ENCODE peak calls at places on chromosomes 12 and 14, in nine cellular contexts. D, G, T, C, M, Y, L, R and F are unnamed samples.

GRCh38 chr12:75759842-75760260 is 248.4 kb upstream of the KRR1 start:
- DNase-seq in C (no peak), R (no peak), D (no peak), L (no peak), M (peak; percentile 12), T (no peak), Y (no peak), G (no peak), F (no peak)

GRCh38 chr12:62817556-62818271 is 117.2 kb downstream of the PPM1H start:
- DNase-seq in R (no peak), M (peak; percentile 68), D (no peak), G (no peak), T (no peak), Y (peak; percentile 40), L (no peak), C (no peak), F (no peak)

GRCh38 chr12:59620326-59620725 is 24.5 kb downstream of the SLC16A7 start:
- DNase-seq in M (peak; percentile 28), Y (no peak), R (no peak), G (no peak), D (no peak), T (no peak), C (no peak), L (no peak), F (no peak)

GRCh38 chr12:118404876-118405521 is 28.6 kb downstream of the SUDS3 start:
- DNase-seq in L (no peak), M (peak; percentile 77), Y (peak; percentile 52), C (peak; percentile 67), T (peak; percentile 41), D (peak; percentile 4), G (peak; percentile 44), R (peak; percentile 69), F (peak; percentile 69)

GRCh38 chr14:77985235-77985634 is 184.9 kb upstream of the NRXN3 start:
- DNase-seq in Y (no peak), G (no peak), M (no peak), L (no peak), R (no peak), D (no peak), T (no peak), C (no peak), F (no peak)

GRCh38 chr12:5243014-5243413 is 188.9 kb upstream of the NTF3 start:
- DNase-seq in L (no peak), M (no peak), D (no peak), Y (no peak), T (no peak), G (no peak), R (no peak), C (no peak), F (no peak)

GRCh38 chr12:32198555-32198954 is 91.9 kb downstream of the BICD1 start:
- DNase-seq in M (peak; percentile 58), L (no peak), R (no peak), G (no peak), Y (no peak), T (no peak), C (no peak), D (no peak), F (no peak)

GRCh38 chr14:75476274-75476995 is 45.8 kb upstream of the BATF start:
- DNase-seq in C (no peak), G (no peak), M (no peak), L (no peak), T (no peak), Y (peak; percentile 55), R (no peak), D (no peak), F (peak; percentile 22)

GRCh38 chr14:75141967-75142366 is 15.1 kb upstream of the NEK9 start:
- DNase-seq in M (peak; percentile 67), T (no peak), D (no peak), Y (no peak), G (no peak), L (no peak), C (no peak), R (no peak), F (peak; percentile 30)

GRCh38 chr14:31876741-31877140 is 200.4 kb upstream of the ARHGAP5 start:
- DNase-seq in C (no peak), D (no peak), G (no peak), T (no peak), L (no peak), M (no peak), Y (no peak), R (no peak), F (no peak)

GRCh38 chr12:113955109-113955970 is 10.8 kb downstream of the RBM19 start:
- DNase-seq in R (no peak), T (peak; percentile 73), G (no peak), C (no peak), D (no peak), M (peak; percentile 20), Y (no peak), L (no peak), F (no peak)

GRCh38 chr14:58965601-58966000 is 222.9 kb upstream of the DAAM1 start:
- DNase-seq in G (no peak), L (no peak), M (no peak), D (no peak), C (no peak), R (no peak), Y (no peak), T (no peak), F (no peak)

GRCh38 chr14:39880965-39881364 is 448.7 kb upstream of the FBXO33 start:
- DNase-seq in T (no peak), L (no peak), G (no peak), Y (no peak), C (no peak), R (no peak), D (no peak), M (no peak), F (no peak)

GRCh38 chr12:128266559-128267245 is at the start of gene TMEM132C:
- DNase-seq in D (no peak), Y (no peak), C (no peak), T (no peak), R (no peak), M (no peak), G (no peak), L (no peak), F (no peak)

GRCh38 chr14:93263416-93263815 is 56.4 kb downstream of the UBR7 start:
- DNase-seq in M (no peak), R (no peak), C (no peak), Y (no peak), L (no peak), G (no peak), T (no peak), D (no peak), F (no peak)

GRCh38 chr12:117377758-117378157 is 16.3 kb upstream of the NOS1 start:
- DNase-seq in C (no peak), Y (no peak), M (peak; percentile 13), L (no peak), R (no peak), G (no peak), D (no peak), T (no peak), F (no peak)

GRCh38 chr14:104746951-104747481 is 5.9 kb upstream of the SIVA1 start:
- DNase-seq in Y (peak; percentile 63), C (no peak), T (no peak), D (no peak), M (no peak), R (no peak), L (peak; percentile 36), G (peak; percentile 86), F (peak; percentile 52)

DNA sequence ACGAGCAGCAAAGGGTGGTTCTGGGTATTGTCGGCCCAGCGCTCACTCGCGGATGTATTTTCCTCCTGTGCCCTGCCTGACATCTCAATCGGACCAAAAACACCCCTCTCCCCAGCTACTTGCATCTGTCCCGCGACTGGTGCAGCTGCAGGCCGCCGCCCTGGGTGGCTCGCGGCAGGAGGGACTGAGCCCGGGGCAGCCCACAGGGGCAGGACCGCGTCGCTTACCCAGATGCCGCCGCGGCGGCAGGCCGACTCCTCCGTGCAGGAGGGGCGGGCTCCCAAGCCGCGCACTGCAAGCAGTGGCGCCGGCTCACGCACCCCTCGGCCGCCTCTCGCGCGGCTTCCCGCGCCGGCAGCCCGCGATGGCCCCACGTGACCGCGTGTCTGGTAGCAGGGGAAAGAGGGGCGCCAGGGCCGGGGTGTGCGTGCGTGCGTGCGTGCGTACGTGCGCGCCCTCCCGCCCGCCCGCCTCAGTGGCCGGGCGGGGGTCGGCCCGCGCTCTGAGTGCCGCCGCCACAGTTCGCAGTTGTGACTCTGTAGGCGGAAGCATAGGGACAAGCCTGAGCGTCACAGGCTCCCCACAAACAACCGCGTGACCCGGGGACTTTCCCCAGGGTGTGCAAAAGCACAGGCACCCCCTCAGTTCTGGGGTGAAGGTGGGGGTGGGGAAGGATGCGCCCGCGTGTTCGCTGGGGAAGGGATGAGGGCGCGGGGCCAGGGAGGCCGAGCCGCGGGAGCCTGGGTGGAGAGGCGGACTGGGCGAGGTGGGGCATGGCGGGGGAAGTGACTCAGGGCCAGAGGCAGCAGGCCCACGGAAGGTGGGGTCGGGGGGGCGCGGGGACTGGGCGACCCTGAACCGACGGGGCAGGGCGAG is at the start of gene ZBTB25:
- DNase-seq in M (peak; percentile 95), L (peak; percentile 83), R (peak; percentile 90), D (peak; percentile 83), Y (peak; percentile 95), G (peak; percentile 83), C (peak; percentile 98), T (peak; percentile 80), F (peak; percentile 86)
- TF ChIP-seq POLR2A in M (peak; percentile 84), L (peak; percentile 94), R (peak; percentile 90), D (peak; percentile 85), Y (no peak), G (peak; percentile 79), C (peak; percentile 86), T (peak; percentile 52), F (peak; percentile 90)

DNA sequence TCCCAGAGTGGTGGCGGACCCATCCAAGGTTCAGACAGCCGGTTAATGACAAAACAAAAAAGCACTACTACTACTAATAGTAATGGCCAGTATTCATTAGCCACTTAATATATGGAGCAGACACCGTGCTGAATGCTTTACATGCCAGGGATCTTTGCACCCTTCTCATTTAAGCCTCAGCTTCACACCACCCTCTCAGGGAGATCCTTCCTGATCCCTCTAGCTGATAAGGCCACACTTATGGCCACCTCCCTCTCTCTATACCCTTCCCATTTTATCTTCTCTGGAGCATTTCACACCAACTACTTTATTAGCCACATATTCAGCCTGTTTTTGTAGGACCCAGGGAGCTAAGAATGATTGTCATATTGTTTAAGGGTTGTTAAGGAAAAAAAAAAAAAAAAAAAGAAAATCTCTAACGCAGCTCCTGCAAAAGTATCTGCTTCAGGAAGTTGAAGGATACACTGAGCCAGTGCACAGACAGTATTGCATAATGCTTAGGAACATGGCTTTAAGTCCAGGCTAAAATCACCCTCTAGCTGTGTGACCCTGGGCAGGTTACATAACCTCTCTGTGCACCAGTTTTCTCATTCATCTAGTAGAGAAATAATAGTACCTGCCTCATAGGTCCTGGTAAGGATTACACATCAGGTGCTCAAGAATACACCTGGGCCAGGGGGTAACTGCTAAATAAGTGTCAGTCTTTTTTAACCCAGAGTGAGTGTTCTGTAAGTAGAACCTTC is 29.4 kb downstream of the NUAK1 start:
- DNase-seq in L (no peak), G (no peak), R (no peak), M (no peak), D (no peak), T (no peak), Y (no peak), C (no peak), F (no peak)
- H3K4me1 ChIP-seq in L (peaks cover 88% of the 10 kb centered on the region), G (no peaks in the 10 kb centered on the region), R (peaks cover 70% of the 10 kb centered on the region), M (peaks cover 42% of the 10 kb centered on the region), D (no peaks in the 10 kb centered on the region), T (peaks cover 93% of the 10 kb centered on the region), Y (peaks cover 80% of the 10 kb centered on the region), C (no peaks in the 10 kb centered on the region), F (peaks cover 51% of the 10 kb centered on the region)

GRCh38 chr12:29710104-29710503 is 73.6 kb downstream of the TMTC1 start:
- DNase-seq in Y (peak; percentile 67), D (no peak), T (no peak), G (no peak), R (no peak), L (no peak), C (no peak), M (no peak), F (no peak)
- H3K27ac ChIP-seq in Y (peak overlapping the region; percentile 38), D (no peak overlapping the region), T (no peak overlapping the region), G (no peak overlapping the region), R (peak overlapping the region; percentile 30), L (peak overlapping the region; percentile 31), C (no peak overlapping the region), M (no peak overlapping the region), F (no peak overlapping the region)

GRCh38 chr12:1804545-1805332 is 15.6 kb upstream of the LRTM2 start:
- DNase-seq in T (peak; percentile 93), C (peak; percentile 89), L (peak; percentile 75), M (peak; percentile 85), R (peak; percentile 93), D (peak; percentile 60), G (peak; percentile 72), Y (peak; percentile 94), F (peak; percentile 87)
- TF ChIP-seq POLR2A in T (peak; percentile 41), C (no peak), L (no peak), M (peak; percentile 67), R (no peak), D (peak; percentile 66), G (no peak), Y (no peak), F (no peak)